ENCODE peak calls at places on chromosomes 6 and 20, in four cellular contexts. E is GM13977, X is stomach, T is GM12878. K is an unnamed sample.

GRCh38 chr6:17281100-17281496 is at the start of gene RBM24:
- DNase-seq in E (peak), X (peak), T (no peak), K (peak)

GRCh38 chr6:16766043-16766521 is 4.8 kb upstream of the ATXN1 start:
- DNase-seq in E (peak), X (no peak), T (no peak), K (no peak)

GRCh38 chr6:12423852-12424251 is 133.7 kb downstream of the EDN1 start:
- DNase-seq in E (no peak), X (no peak), T (no peak), K (no peak)

GRCh38 chr20:59324441-59324840 is 24.0 kb downstream of the EDN3 start:
- DNase-seq in E (no peak), X (no peak), T (no peak), K (no peak)

GRCh38 chr20:19603390-19603753 is 154.7 kb upstream of the RIN2 start:
- DNase-seq in E (no peak), X (no peak), T (no peak), K (no peak)

GRCh38 chr6:10175330-10175729 is 239.5 kb downstream of the TFAP2A start:
- DNase-seq in E (no peak), X (no peak), T (no peak), K (no peak)

GRCh38 chr6:149130093-149130872 is 187.2 kb upstream of the TAB2 start:
- DNase-seq in E (no peak), X (peak), T (no peak), K (no peak)

GRCh38 chr20:37417857-37418501 is 72.0 kb downstream of the SRC start:
- DNase-seq in E (no peak), X (no peak), T (no peak), K (no peak)

GRCh38 chr6:16737389-16737788 is 23.9 kb downstream of the ATXN1 start:
- DNase-seq in E (no peak), X (no peak), T (no peak), K (no peak)

GRCh38 chr6:24936641-24937317 is 1.0 kb upstream of the RIPOR2 start:
- DNase-seq in E (peak), X (no peak), T (peak), K (no peak)

GRCh38 chr6:91664327-91664959 is 1077.6 kb upstream of the MAP3K7 start:
- DNase-seq in E (peak), X (no peak), T (peak), K (no peak)

GRCh38 chr6:133594551-133594950 is 294.4 kb upstream of the TCF21 start:
- DNase-seq in E (no peak), X (no peak), T (no peak), K (no peak)

GRCh38 chr6:110101885-110102284 is 77.6 kb downstream of the WASF1 start:
- DNase-seq in E (peak), X (no peak), T (no peak), K (no peak)

GRCh38 chr20:33301192-33301930 is 18.3 kb downstream of the BPIFB1 start:
- DNase-seq in E (no peak), X (no peak), T (no peak), K (no peak)

GRCh38 chr20:24762791-24763350 is 186.2 kb upstream of the CST7 start:
- DNase-seq in E (no peak), X (peak), T (no peak), K (no peak)

GRCh38 chr20:48066256-48066655 is 281.0 kb upstream of the SULF2 start:
- DNase-seq in E (no peak), X (no peak), T (no peak), K (no peak)

GRCh38 chr6:17418281-17419188 is 25.1 kb downstream of the CAP2 start:
- DNase-seq in E (no peak), X (no peak), T (no peak), K (no peak)

GRCh38 chr6:17904491-17905120 is 82.8 kb downstream of the KIF13A start:
- DNase-seq in E (no peak), X (no peak), T (no peak), K (no peak)

GRCh38 chr6:38054526-38054925 is 235.0 kb downstream of the ZFAND3 start:
- DNase-seq in E (no peak), X (no peak), T (no peak), K (no peak)

GRCh38 chr6:158654960-158655485 is 5.2 kb downstream of the SYTL3 start:
- DNase-seq in E (no peak), X (no peak), T (no peak), K (no peak)

GRCh38 chr20:44720617-44720993 is 5.4 kb downstream of the CCN5 start:
- DNase-seq in E (no peak), X (no peak), T (no peak), K (no peak)

GRCh38 chr6:130560231-130560630 is 194.4 kb downstream of the TMEM200A start:
- DNase-seq in E (no peak), X (no peak), T (no peak), K (no peak)

GRCh38 chr6:91198588-91199255 is 611.9 kb upstream of the MAP3K7 start:
- DNase-seq in E (no peak), X (no peak), T (no peak), K (no peak)

GRCh38 chr6:13694562-13694961 is 17.1 kb downstream of the RANBP9 start:
- DNase-seq in E (no peak), X (no peak), T (no peak), K (no peak)

GRCh38 chr20:17083738-17084137 is 143.1 kb upstream of the PCSK2 start:
- DNase-seq in E (no peak), X (no peak), T (no peak), K (peak)

GRCh38 chr6:31116661-31117385 is 2.2 kb downstream of the PSORS1C1 start:
- DNase-seq in E (no peak), X (no peak), T (no peak), K (no peak)

GRCh38 chr6:73704798-73705197 is 8.8 kb downstream of the CD109 start:
- DNase-seq in E (no peak), X (no peak), T (no peak), K (no peak)

DNA sequence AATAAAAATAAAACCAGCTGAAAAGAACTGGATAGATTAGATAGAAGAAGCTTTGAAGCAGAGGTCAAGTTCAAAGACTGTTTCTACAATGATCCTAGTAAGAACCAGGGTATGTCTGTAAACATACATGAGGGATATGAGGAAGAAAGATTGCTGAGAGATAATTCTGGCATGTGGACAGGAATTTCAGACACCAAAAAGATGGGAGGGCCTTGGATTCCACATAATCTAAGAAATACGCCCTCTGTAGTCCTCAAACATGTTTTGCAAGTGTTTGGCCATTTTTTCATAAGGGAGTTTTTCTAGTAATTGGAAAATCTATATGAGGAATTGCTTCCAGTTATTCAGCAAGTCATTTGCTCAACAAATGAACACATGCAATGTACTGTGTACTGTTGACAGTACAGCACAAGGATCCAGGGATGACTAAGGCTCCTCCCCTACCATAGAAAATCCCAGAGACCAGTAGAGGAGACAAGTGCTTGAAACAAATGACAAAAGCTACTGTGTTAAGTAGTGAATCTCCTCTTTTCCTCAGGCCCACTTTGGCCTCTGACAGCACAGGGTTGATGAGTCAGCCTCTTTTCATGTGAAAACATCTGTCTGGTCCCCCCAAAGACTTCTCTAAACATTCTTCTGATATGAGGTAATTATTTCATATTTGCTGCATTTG is 795.9 kb downstream of the MAFB start:
- DNase-seq in E (no peak), X (no peak), T (no peak), K (no peak)
- TF ChIP-seq CTCF in E (no peak), X (no peak), T (no peak), K (peak)

DNA sequence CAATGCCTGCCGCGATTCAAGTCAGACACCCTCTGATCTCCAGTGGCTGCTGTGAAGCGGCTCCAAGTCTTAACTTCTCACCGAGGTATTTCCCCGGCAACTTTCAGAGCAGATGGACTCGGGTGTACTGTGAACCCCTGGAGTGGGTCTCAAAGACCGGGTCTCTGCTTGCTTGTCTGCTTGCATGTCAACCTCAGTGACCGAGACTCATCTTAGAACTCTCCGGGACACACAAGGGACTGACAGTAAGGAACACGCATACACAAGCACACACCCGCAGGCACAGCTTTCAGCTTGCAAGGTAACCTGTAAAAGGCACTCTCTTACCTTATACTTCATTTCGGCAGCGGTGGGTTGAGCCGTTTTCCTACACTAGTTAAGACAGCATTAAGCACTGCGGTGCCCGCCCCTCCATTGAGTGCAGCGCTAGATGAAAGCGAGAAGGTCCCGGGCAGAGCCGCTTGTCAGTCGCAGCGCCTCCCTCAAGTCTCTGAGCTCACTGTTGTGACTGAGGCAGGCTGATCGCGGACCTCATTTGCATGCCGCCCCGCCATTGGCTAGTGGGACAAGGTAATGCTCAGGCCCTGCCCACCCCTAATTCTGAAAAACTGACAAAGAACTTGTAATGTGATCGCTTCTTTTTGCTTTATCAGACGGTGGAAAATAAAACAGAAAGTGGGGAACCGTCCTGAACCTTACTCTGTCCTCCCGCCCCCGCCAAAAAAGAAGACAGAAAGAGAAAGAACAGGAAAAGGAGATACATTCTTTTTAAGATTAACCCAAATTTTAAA is at the start of gene NEDD9:
- DNase-seq in E (peak), X (peak), T (peak), K (peak)
- TF ChIP-seq CTCF in E (no peak), X (no peak), T (no peak), K (no peak)

DNA sequence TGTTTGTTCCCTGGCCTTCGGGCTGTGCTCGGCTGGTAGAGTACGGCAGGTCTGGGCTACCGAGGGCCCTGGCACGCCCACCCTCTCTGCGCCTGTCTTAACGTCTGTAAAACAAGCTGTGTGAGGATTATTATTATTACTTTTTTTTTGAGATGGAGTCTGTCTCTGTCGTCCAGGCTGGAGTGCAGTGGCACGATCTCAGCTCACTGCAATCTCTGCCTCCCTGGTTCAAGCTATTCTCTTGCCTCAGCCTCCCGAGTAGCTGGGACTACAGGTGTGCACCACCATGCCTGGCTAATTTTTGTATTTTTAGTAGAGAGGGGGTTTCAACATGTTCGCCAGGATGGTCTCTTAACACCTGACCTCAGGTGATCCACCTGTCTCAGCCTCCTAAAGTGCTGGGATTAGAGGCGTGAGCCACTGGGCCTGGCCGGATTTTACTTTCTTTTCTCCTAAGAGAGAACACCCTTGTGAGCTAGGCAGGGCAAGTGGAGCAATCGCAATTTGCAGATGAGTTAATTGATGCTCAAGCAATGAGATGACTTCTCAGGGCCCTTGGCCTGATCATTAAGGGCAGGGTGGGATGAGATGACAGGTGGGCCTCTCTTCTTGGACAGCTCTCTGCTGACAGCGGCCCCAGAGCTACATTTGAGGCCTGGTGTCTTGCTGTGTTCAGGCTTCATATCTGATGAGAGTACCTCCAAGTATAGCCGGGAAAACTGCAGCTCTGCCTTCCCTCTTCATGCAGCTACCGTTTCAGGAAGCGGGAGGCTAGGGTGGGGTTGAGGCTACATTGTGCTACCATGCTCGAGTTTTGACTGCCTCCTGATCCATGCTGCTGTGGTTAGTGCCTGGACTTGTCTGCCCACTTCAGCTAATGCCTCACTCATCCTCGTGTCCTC is 914 bp upstream of the SMIM29 start:
- DNase-seq in E (no peak), X (no peak), T (no peak), K (no peak)
- TF ChIP-seq CTCF in E (no peak), X (no peak), T (no peak), K (no peak)

GRCh38 chr6:123802351-123802696 is 1.3 kb upstream of the NKAIN2 start:
- DNase-seq in E (no peak), X (no peak), T (no peak), K (no peak)
- TF ChIP-seq CTCF in E (no peak), X (no peak), T (no peak), K (no peak)

GRCh38 chr6:139927236-139927635 is 552.8 kb upstream of the CITED2 start:
- DNase-seq in E (peak), X (no peak), T (no peak), K (no peak)
- TF ChIP-seq CTCF in E (peak), X (no peak), T (peak), K (peak)

GRCh38 chr6:70884074-70884983 is 72.5 kb downstream of the B3GAT2 start:
- DNase-seq in E (peak), X (peak), T (peak), K (peak)

GRCh38 chr6:70894001-70894400 is 62.9 kb downstream of the B3GAT2 start:
- DNase-seq in E (no peak), X (no peak), T (no peak), K (no peak)

GRCh38 chr6:70886661-70887060 is 70.2 kb downstream of the B3GAT2 start:
- DNase-seq in E (no peak), X (no peak), T (no peak), K (no peak)

DNA sequence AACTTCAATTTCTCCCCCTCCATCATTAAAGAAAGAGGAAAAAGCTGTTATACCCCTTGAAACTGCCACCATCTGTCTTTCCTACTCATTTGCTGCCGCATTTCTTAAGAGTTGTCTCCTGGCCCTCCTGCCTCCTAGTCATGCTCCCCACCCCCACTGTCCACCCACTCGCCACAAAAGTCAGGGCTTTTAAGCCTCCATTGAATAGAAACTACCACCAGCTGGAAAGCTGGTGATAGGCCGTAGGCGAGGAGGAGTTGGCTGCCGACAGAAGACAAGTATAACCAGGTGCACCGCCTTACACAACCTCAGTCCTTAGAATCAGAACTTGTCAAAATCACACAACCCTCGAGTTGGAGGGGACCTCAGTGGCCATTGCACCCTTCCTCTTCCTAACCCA is 67.6 kb downstream of the B3GAT2 start:
- DNase-seq in E (no peak), X (no peak), T (no peak), K (no peak)
- TF ChIP-seq CTCF in E (no peak), X (no peak), T (no peak), K (no peak)

GRCh38 chr20:50506270-50506579 is 4.0 kb upstream of the PTPN1 start:
- DNase-seq in E (no peak), X (no peak), T (no peak), K (no peak)
- TF ChIP-seq CTCF in E (no peak), X (no peak), T (no peak), K (no peak)

GRCh38 chr6:32969685-32970412 is 1.5 kb downstream of the BRD2 start:
- DNase-seq in E (peak), X (peak), T (no peak), K (peak)
- TF ChIP-seq CTCF in E (peak), X (peak), T (peak), K (peak)

DNA sequence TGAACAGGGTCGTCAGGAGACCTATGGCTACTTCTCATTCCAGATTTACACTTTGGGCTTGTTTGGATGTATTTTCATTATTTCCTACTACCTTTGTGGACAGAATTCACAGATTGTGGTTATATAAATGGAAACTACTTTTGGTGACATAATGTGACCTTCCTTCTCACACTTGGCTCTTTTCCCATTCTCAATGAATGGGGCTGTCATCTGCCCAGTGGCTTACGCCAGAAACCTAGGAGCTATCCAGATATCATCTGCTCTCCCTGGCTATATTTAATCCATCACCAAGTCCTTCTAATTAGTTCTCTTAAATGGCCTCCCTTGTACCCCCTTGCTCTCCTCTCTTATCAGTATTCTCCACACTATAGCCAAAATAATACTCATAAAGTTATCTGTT is 1606.8 kb downstream of the KHDRBS2 start:
- DNase-seq in E (no peak), X (no peak), T (no peak), K (no peak)
- TF ChIP-seq CTCF in E (no peak), X (no peak), T (no peak), K (no peak)

GRCh38 chr6:15622045-15622750 is 40.6 kb downstream of the DTNBP1 start:
- DNase-seq in E (no peak), X (no peak), T (no peak), K (no peak)
- TF ChIP-seq CTCF in E (no peak), X (no peak), T (no peak), K (no peak)